ENCODE peak calls at places on chromosome 2, in five cellular contexts. N, Y, H, X and W are unnamed samples.

GRCh38 chr2:120596990-120597594 is 138.6 kb upstream of the GLI2 start:
- DNase-seq in N (no peak), Y (no peak), H (no peak), X (no peak), W (no peak)

GRCh38 chr2:100339823-100340222 is 17.5 kb upstream of the LONRF2 start:
- DNase-seq in N (no peak), Y (peak; percentile 4), H (no peak), X (no peak), W (no peak)

GRCh38 chr2:144596074-144596871 is 76.4 kb upstream of the ZEB2 start:
- DNase-seq in N (peak; percentile 21), Y (peak; percentile 39), H (no peak), X (no peak), W (peak; percentile 4)

GRCh38 chr2:124310671-124311070 is 285.6 kb downstream of the CNTNAP5 start:
- DNase-seq in N (no peak), Y (no peak), H (no peak), X (no peak), W (no peak)

GRCh38 chr2:59025157-59025757 is 784.1 kb upstream of the FANCL start:
- DNase-seq in N (peak; percentile 61), Y (no peak), H (peak; percentile 81), X (no peak), W (peak; percentile 11)

GRCh38 chr2:1363367-1363766 is 49.9 kb upstream of the TPO start:
- DNase-seq in N (no peak), Y (no peak), H (no peak), X (no peak), W (no peak)

GRCh38 chr2:36245632-36246031 is 109.9 kb upstream of the CRIM1 start:
- DNase-seq in N (peak; percentile 31), Y (no peak), H (no peak), X (no peak), W (no peak)

GRCh38 chr2:71935291-71935848 is 212.3 kb downstream of the CYP26B1 start:
- DNase-seq in N (no peak), Y (no peak), H (peak; percentile 23), X (no peak), W (no peak)

GRCh38 chr2:460861-461260 is 173.0 kb upstream of the ALKAL2 start:
- DNase-seq in N (peak; percentile 28), Y (peak; percentile 74), H (no peak), X (no peak), W (no peak)

GRCh38 chr2:36963734-36964133 is 2.6 kb downstream of the STRN start:
- DNase-seq in N (no peak), Y (no peak), H (no peak), X (no peak), W (no peak)

GRCh38 chr2:54597153-54597827 is 126.2 kb upstream of the EML6 start:
- DNase-seq in N (no peak), Y (no peak), H (no peak), X (no peak), W (peak; percentile 37)

GRCh38 chr2:171226471-171226870 is 65.8 kb upstream of the TLK1 start:
- DNase-seq in N (no peak), Y (no peak), H (no peak), X (no peak), W (no peak)

GRCh38 chr2:171227066-171227782 is 66.5 kb upstream of the TLK1 start:
- DNase-seq in N (no peak), Y (peak; percentile 32), H (no peak), X (no peak), W (no peak)

GRCh38 chr2:171225989-171226388 is 65.3 kb upstream of the TLK1 start:
- DNase-seq in N (no peak), Y (no peak), H (no peak), X (no peak), W (no peak)

GRCh38 chr2:171228826-171229225 is 68.1 kb upstream of the TLK1 start:
- DNase-seq in N (no peak), Y (no peak), H (no peak), X (no peak), W (no peak)

DNA sequence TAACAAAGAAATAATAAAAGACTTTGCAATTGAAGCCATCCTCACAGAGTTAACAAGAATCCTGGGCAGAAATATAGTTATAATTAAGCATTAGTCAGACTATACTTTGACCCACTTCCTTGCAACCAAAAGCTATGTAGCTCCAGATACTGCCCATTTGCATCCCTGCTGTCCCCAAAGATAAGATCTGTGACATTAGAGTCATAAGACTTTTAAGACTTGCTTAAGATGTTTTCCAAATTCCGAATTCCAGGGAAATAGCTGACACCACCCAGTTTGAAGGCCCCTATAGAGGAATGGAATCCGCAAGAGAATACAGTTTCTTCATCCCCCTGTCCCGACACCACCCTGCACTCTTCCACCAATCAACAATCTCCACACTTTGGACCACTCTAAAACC is 69.5 kb upstream of the TLK1 start:
- DNase-seq in N (no peak), Y (peak; percentile 67), H (no peak), X (no peak), W (no peak)
- H3K4me3 ChIP-seq in N (no peak overlapping the region), Y (no peak overlapping the region), H (no peak overlapping the region), X (no peak overlapping the region), W (no peak overlapping the region)

GRCh38 chr2:26054598-26055348 is 20.9 kb downstream of the RAB10 start:
- DNase-seq in N (no peak), Y (no peak), H (no peak), X (no peak), W (no peak)
- H3K27ac ChIP-seq in N (no peak overlapping the region), Y (no peak overlapping the region), H (no peak overlapping the region), X (no peak overlapping the region), W (no peak overlapping the region)

GRCh38 chr2:12536926-12537325 is 179.8 kb upstream of the TRIB2 start:
- DNase-seq in N (no peak), Y (no peak), H (no peak), X (no peak), W (no peak)

GRCh38 chr2:12538300-12538699 is 178.4 kb upstream of the TRIB2 start:
- DNase-seq in N (no peak), Y (no peak), H (no peak), X (no peak), W (no peak)

GRCh38 chr2:12539306-12539705 is 177.4 kb upstream of the TRIB2 start:
- DNase-seq in N (no peak), Y (no peak), H (no peak), X (no peak), W (no peak)

GRCh38 chr2:12543452-12544220 is 173.1 kb upstream of the TRIB2 start:
- DNase-seq in N (no peak), Y (no peak), H (no peak), X (no peak), W (no peak)

DNA sequence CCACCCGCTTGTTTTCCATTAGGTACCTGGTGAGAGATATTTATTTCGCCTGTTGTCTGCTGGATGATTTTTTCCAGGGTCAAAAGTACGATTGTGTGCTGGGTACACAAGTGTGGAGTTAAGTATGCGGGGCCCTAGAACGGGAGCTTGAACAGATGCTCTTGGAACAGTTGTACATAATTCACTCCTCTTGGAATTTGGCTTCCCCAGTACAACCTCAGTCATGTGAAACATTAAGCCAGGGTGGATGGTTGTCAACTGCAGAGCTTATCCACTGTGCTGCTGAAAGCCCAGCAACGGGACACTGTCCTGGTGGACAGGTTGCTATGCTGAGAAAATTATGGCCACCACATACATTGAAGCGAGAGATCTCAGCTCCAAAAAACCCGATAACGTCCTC is 177.0 kb upstream of the TRIB2 start:
- DNase-seq in N (no peak), Y (no peak), H (no peak), X (no peak), W (no peak)
- H3K4me1 ChIP-seq in N (no peaks in the 10 kb centered on the region), Y (peaks cover 7% of the 10 kb centered on the region), H (no peaks in the 10 kb centered on the region), X (no peaks in the 10 kb centered on the region), W (no peaks in the 10 kb centered on the region)

GRCh38 chr2:237421542-237422047 is 7.6 kb upstream of the COL6A3 start:
- DNase-seq in N (peak; percentile 53), Y (peak; percentile 62), H (peak; percentile 92), X (no peak), W (peak; percentile 49)
- H3K4me3 ChIP-seq in N (no peak overlapping the region), Y (peak overlapping the region; percentile 32), H (no peak overlapping the region), X (peak overlapping the region; percentile 39), W (no peak overlapping the region)

GRCh38 chr2:237706257-237706656 is 78.9 kb downstream of the LRRFIP1 start:
- DNase-seq in N (no peak), Y (no peak), H (no peak), X (no peak), W (no peak)

GRCh38 chr2:237702439-237703397 is 75.3 kb downstream of the LRRFIP1 start:
- DNase-seq in N (peak; percentile 25), Y (no peak), H (no peak), X (no peak), W (no peak)

GRCh38 chr2:237701859-237702370 is 74.5 kb downstream of the LRRFIP1 start:
- DNase-seq in N (no peak), Y (no peak), H (no peak), X (no peak), W (no peak)

GRCh38 chr2:237705225-237705524 is 77.8 kb downstream of the LRRFIP1 start:
- DNase-seq in N (no peak), Y (no peak), H (no peak), X (no peak), W (no peak)

DNA sequence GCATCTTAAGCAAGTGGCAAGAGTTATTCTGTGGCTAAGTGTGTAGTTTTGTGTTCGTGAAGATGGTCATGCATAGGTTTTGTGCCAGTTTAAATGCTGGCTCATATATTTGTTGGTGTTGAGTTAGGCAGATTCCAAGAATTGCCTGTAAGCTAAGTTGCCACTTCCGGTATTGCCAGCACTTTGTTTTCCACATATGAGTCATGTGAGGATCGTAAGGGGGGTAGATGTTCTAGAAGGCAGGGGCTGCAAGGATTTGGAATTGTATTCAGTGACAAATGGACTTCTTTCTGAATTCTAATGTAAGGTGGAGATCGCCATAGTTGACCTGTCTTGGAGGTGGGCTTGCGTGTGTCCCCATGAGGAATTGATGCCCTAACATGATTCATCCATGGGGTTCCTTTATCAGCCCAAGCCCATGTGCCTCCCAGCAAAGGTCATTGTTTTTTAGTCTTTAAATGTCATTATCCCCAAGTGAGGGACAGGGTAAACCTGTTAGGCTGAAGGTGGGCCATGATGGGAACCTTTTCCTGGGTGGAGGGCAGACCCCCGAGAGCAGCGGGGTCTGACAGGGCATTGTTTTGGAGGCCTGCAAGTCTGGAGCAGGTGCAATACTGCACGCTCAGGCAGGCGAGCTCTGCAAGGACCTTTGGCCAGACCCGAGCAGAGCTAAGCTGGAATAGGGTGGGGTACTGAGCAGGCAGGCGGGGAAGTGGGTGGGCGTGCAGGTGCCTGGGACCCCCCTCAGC is 77.3 kb downstream of the LRRFIP1 start:
- DNase-seq in N (no peak), Y (no peak), H (no peak), X (no peak), W (peak; percentile 51)
- H3K27ac ChIP-seq in N (peak overlapping the region; percentile 47), Y (no peak overlapping the region), H (no peak overlapping the region), X (peak overlapping the region; percentile 84), W (peak overlapping the region; percentile 60)